ENCODE peak calls at places on chromosomes 5 and 9, in ten cellular contexts. S, W, M, O, K, V, A, I, J and F are unnamed samples.

GRCh38 chr5:1297243-1297642 is 2.4 kb upstream of the TERT start:
- DNase-seq in A (no peak), K (no peak), M (no peak), V (no peak), S (no peak), J (no peak), O (no peak), W (no peak), I (no peak), F (no peak)

GRCh38 chr9:123360161-123361085 is 4.4 kb downstream of the CRB2 start:
- DNase-seq in I (no peak), M (peak), A (no peak), J (peak), K (no peak), O (peak), V (no peak), W (peak), S (no peak), F (no peak)

GRCh38 chr9:130343445-130343918 is 77.9 kb downstream of the HMCN2 start:
- DNase-seq in I (no peak), K (no peak), A (no peak), J (no peak), V (no peak), O (peak), M (no peak), S (no peak), W (peak), F (peak)

GRCh38 chr9:31272456-31273295 is 1111.8 kb upstream of the ACO1 start:
- DNase-seq in O (no peak), K (no peak), S (no peak), W (no peak), V (no peak), A (no peak), J (no peak), M (peak), I (no peak), F (no peak)

GRCh38 chr5:172299916-172300439 is 16.4 kb upstream of the UBTD2 start:
- DNase-seq in J (peak), K (no peak), M (no peak), O (no peak), I (no peak), A (peak), V (no peak), W (no peak), S (no peak), F (no peak)

GRCh38 chr9:6708732-6709131 is 49.0 kb upstream of the KDM4C start:
- DNase-seq in O (no peak), J (no peak), A (no peak), W (no peak), K (no peak), M (no peak), S (no peak), I (no peak), V (no peak), F (no peak)

GRCh38 chr5:94690778-94691177 is 72.3 kb downstream of the SLF1 start:
- DNase-seq in K (no peak), O (no peak), A (no peak), V (no peak), I (no peak), S (no peak), M (no peak), J (peak), W (no peak), F (no peak)

GRCh38 chr5:149474198-149474597 is 77.0 kb downstream of the CSNK1A1 start:
- DNase-seq in A (no peak), J (no peak), I (no peak), K (no peak), M (no peak), O (no peak), V (no peak), W (no peak), S (no peak), F (no peak)

GRCh38 chr9:12956805-12957204 is 182.0 kb downstream of the LURAP1L start:
- DNase-seq in V (no peak), M (no peak), O (no peak), S (no peak), W (no peak), K (no peak), J (peak), I (no peak), A (no peak), F (no peak)

GRCh38 chr5:83919071-83920041 is 198.7 kb upstream of the HAPLN1 start:
- DNase-seq in K (no peak), M (no peak), I (no peak), O (no peak), J (no peak), W (no peak), V (no peak), S (no peak), A (no peak), F (no peak)

GRCh38 chr9:129665008-129665771 is at the start of gene PRRX2:
- DNase-seq in S (peak), K (no peak), V (no peak), M (peak), W (peak), O (peak), J (peak), I (no peak), A (no peak), F (no peak)

GRCh38 chr9:89606049-89606481 is 1.3 kb downstream of the GADD45G start:
- DNase-seq in V (peak), S (peak), O (peak), W (no peak), J (peak), A (peak), K (no peak), M (peak), I (no peak), F (peak)

GRCh38 chr5:98292496-98292895 is 481.0 kb upstream of the RGMB start:
- DNase-seq in W (no peak), O (no peak), I (no peak), A (no peak), V (no peak), K (no peak), M (no peak), S (no peak), J (no peak), F (no peak)

GRCh38 chr5:112692472-112692871 is 45.2 kb upstream of the APC start:
- DNase-seq in M (no peak), K (no peak), O (no peak), J (no peak), A (no peak), S (no peak), V (no peak), W (no peak), I (no peak), F (no peak)

GRCh38 chr9:130239741-130240241 is 25.8 kb upstream of the HMCN2 start:
- DNase-seq in A (no peak), M (peak), J (no peak), W (no peak), O (peak), V (no peak), S (no peak), I (no peak), K (no peak), F (no peak)

GRCh38 chr9:129266536-129266935 is 88.5 kb upstream of the IER5L start:
- DNase-seq in M (no peak), J (no peak), O (no peak), V (no peak), W (no peak), I (no peak), A (no peak), K (no peak), S (no peak), F (no peak)

GRCh38 chr9:21030389-21031035 is 928 bp downstream of the HACD4 start:
- DNase-seq in M (no peak), V (peak), W (no peak), O (no peak), I (no peak), J (peak), A (peak), K (no peak), S (peak), F (no peak)

GRCh38 chr5:124764992-124765611 is 18.7 kb upstream of the ZNF608 start:
- DNase-seq in A (no peak), M (no peak), V (no peak), K (no peak), J (no peak), S (no peak), W (no peak), I (no peak), O (no peak), F (no peak)

GRCh38 chr9:35748239-35748857 is 680 bp downstream of the GBA2 start:
- DNase-seq in K (no peak), S (no peak), J (no peak), V (no peak), A (no peak), M (no peak), W (no peak), I (no peak), O (peak), F (no peak)

GRCh38 chr5:61123145-61123544 is 39.1 kb downstream of the SMIM15 start:
- DNase-seq in W (no peak), S (no peak), O (no peak), J (no peak), I (no peak), K (no peak), V (no peak), M (no peak), A (no peak), F (no peak)

GRCh38 chr5:67774153-67774552 is 441.4 kb upstream of the PIK3R1 start:
- DNase-seq in A (no peak), S (peak), K (no peak), I (no peak), J (peak), M (no peak), W (no peak), O (no peak), V (no peak), F (no peak)

GRCh38 chr9:130128782-130129424 is 43.3 kb upstream of the NCS1 start:
- DNase-seq in S (peak), M (peak), A (peak), W (no peak), K (peak), J (peak), I (peak), V (peak), O (peak), F (peak)

GRCh38 chr5:36444582-36444999 is 142.9 kb upstream of the RANBP3L start:
- DNase-seq in I (no peak), V (no peak), S (peak), K (no peak), A (no peak), W (no peak), J (peak), M (no peak), O (no peak), F (no peak)

GRCh38 chr9:29830815-29831214 is 2257.5 kb upstream of the C9orf72 start:
- DNase-seq in W (peak), M (no peak), I (no peak), J (peak), K (no peak), S (no peak), V (no peak), O (no peak), A (peak), F (no peak)

GRCh38 chr9:35521708-35522107 is 31.8 kb downstream of the RUSC2 start:
- DNase-seq in W (no peak), V (no peak), I (no peak), M (no peak), O (no peak), S (peak), K (no peak), J (peak), A (peak), F (no peak)

GRCh38 chr5:136036293-136036911 is 7.6 kb downstream of the TGFBI start:
- DNase-seq in K (no peak), A (no peak), V (no peak), J (no peak), I (no peak), M (no peak), O (no peak), S (no peak), W (no peak), F (no peak)

GRCh38 chr5:111670826-111671492 is 86.0 kb downstream of the NREP start:
- DNase-seq in I (no peak), K (no peak), W (no peak), V (no peak), O (no peak), J (no peak), M (no peak), A (no peak), S (no peak), F (no peak)